ENCODE peak calls at places on chromosomes 7 and 10, in eight cellular contexts. T is IMR-90; Q is H54; S is CD4-positive, CD25-positive, alpha-beta regulatory T cell; W is activated effector memory CD4-positive, alpha-beta T cell treated with anti-CD3 and anti-CD28 coated beads, Interleukin-2, amount 50 U/mL, for 16 hours; O is CD8-positive, alpha-beta T cell; Z is stimulated activated naive B cell treated with anti-CD40 and anti-IgM and Interleukin-4, amounts not matched to agents 10 μg/mL and 1 μg/mL and 100 μg/mL, for 72 hours; B is tibial artery. J is an unnamed sample.

GRCh38 chr10:61021926-61022325 is 77.9 kb upstream of the RHOBTB1 start:
- DNase-seq in T (no peak), Q (no peak), S (no peak), W (no peak), O (no peak), Z (no peak), B (no peak), J (no peak)

GRCh38 chr7:116449950-116450349 is 49.6 kb upstream of the CAV2 start:
- DNase-seq in T (no peak), Q (no peak), S (no peak), W (no peak), O (no peak), Z (no peak), B (no peak), J (no peak)

GRCh38 chr7:157501576-157501975 is 164.8 kb downstream of the DNAJB6 start:
- DNase-seq in T (no peak), Q (no peak), S (no peak), W (peak; percentile 84), O (no peak), Z (no peak), B (no peak), J (peak; percentile 75)

GRCh38 chr7:36287371-36288241 is 102.1 kb upstream of the ANLN start:
- DNase-seq in T (no peak), Q (no peak), S (peak; percentile 68), W (peak; percentile 78), O (no peak), Z (peak; percentile 57), B (no peak), J (no peak)

GRCh38 chr7:28155019-28155660 is 25.5 kb downstream of the JAZF1 start:
- DNase-seq in T (no peak), Q (no peak), S (peak; percentile 28), W (no peak), O (no peak), Z (peak; percentile 51), B (no peak), J (no peak)

GRCh38 chr10:13672505-13672904 is 85.7 kb downstream of the PRPF18 start:
- DNase-seq in T (no peak), Q (no peak), S (no peak), W (no peak), O (no peak), Z (no peak), B (no peak), J (no peak)

GRCh38 chr7:922334-923107 is 32.0 kb downstream of the ADAP1 start:
- DNase-seq in T (no peak), Q (no peak), S (peak; percentile 26), W (peak; percentile 79), O (no peak), Z (no peak), B (peak; percentile 12), J (no peak)

GRCh38 chr10:59903871-59904270 is 2.5 kb downstream of the CCDC6 start:
- DNase-seq in T (peak; percentile 22), Q (no peak), S (no peak), W (no peak), O (no peak), Z (no peak), B (no peak), J (no peak)

GRCh38 chr10:113407218-113407617 is 145.6 kb upstream of the HABP2 start:
- DNase-seq in T (no peak), Q (no peak), S (no peak), W (no peak), O (no peak), Z (no peak), B (no peak), J (no peak)

GRCh38 chr10:58516118-58516517 is 3.4 kb downstream of the BICC1 start:
- DNase-seq in T (no peak), Q (no peak), S (no peak), W (no peak), O (no peak), Z (no peak), B (no peak), J (no peak)

GRCh38 chr10:24617771-24618396 is 105.8 kb downstream of the ARHGAP21 start:
- DNase-seq in T (peak; percentile 31), Q (peak; percentile 13), S (peak; percentile 50), W (peak; percentile 80), O (no peak), Z (no peak), B (peak; percentile 36), J (peak; percentile 90)

GRCh38 chr7:539731-540411 is 20.2 kb upstream of the PDGFA start:
- DNase-seq in T (peak; percentile 49), Q (peak; percentile 98), S (no peak), W (no peak), O (no peak), Z (no peak), B (no peak), J (no peak)

GRCh38 chr7:11726251-11727155 is 105.5 kb downstream of the THSD7A start:
- DNase-seq in T (peak; percentile 9), Q (no peak), S (no peak), W (no peak), O (no peak), Z (no peak), B (peak; percentile 27), J (peak; percentile 25)

GRCh38 chr10:77159538-77160110 is 478.0 kb downstream of the KCNMA1 start:
- DNase-seq in T (peak; percentile 42), Q (no peak), S (no peak), W (no peak), O (no peak), Z (no peak), B (no peak), J (no peak)

GRCh38 chr7:41984888-41985287 is 252.1 kb downstream of the GLI3 start:
- DNase-seq in T (peak; percentile 79), Q (peak; percentile 61), S (no peak), W (no peak), O (no peak), Z (no peak), B (no peak), J (no peak)

GRCh38 chr7:7236041-7236440 is 53.7 kb downstream of the C1GALT1 start:
- DNase-seq in T (no peak), Q (no peak), S (no peak), W (no peak), O (no peak), Z (no peak), B (no peak), J (no peak)

GRCh38 chr7:90771281-90771680 is 175.2 kb downstream of the CDK14 start:
- DNase-seq in T (peak; percentile 61), Q (no peak), S (no peak), W (no peak), O (no peak), Z (no peak), B (no peak), J (no peak)

GRCh38 chr7:1912472-1913289 is 242.6 kb downstream of the ELFN1 start:
- DNase-seq in T (peak; percentile 92), Q (peak; percentile 75), S (no peak), W (no peak), O (no peak), Z (no peak), B (no peak), J (peak; percentile 78)

GRCh38 chr7:745431-745980 is 18.4 kb upstream of the PRKAR1B start:
- DNase-seq in T (no peak), Q (no peak), S (no peak), W (peak; percentile 39), O (no peak), Z (no peak), B (no peak), J (no peak)

GRCh38 chr10:3068968-3069737 is 1.8 kb downstream of the PFKP start:
- DNase-seq in T (peak; percentile 27), Q (peak; percentile 17), S (peak; percentile 31), W (peak; percentile 75), O (no peak), Z (no peak), B (no peak), J (no peak)

GRCh38 chr7:44793919-44794715 is 2.4 kb upstream of the PPIA start:
- DNase-seq in T (peak; percentile 33), Q (no peak), S (no peak), W (no peak), O (no peak), Z (no peak), B (no peak), J (no peak)

GRCh38 chr7:139842414-139843210 is 13.5 kb downstream of the TBXAS1 start:
- DNase-seq in T (peak; percentile 62), Q (no peak), S (no peak), W (no peak), O (no peak), Z (no peak), B (no peak), J (no peak)

GRCh38 chr10:68208424-68209042 is 23.4 kb downstream of the ATOH7 start:
- DNase-seq in T (peak; percentile 79), Q (peak; percentile 57), S (peak; percentile 15), W (no peak), O (no peak), Z (no peak), B (no peak), J (peak; percentile 57)

GRCh38 chr10:114340816-114341215 is 63.5 kb downstream of the AFAP1L2 start:
- DNase-seq in T (no peak), Q (no peak), S (no peak), W (no peak), O (no peak), Z (no peak), B (no peak), J (no peak)

GRCh38 chr10:109887776-109888175 is 35.5 kb downstream of the XPNPEP1 start:
- DNase-seq in T (no peak), Q (no peak), S (no peak), W (no peak), O (no peak), Z (no peak), B (no peak), J (no peak)

GRCh38 chr10:132281915-132282666 is 25.7 kb downstream of the STK32C start:
- DNase-seq in T (no peak), Q (no peak), S (no peak), W (no peak), O (no peak), Z (no peak), B (no peak), J (peak; percentile 54)

GRCh38 chr10:43965033-43965917 is 316.6 kb upstream of the ZNF32 start:
- DNase-seq in T (peak; percentile 26), Q (no peak), S (no peak), W (no peak), O (no peak), Z (no peak), B (peak; percentile 56), J (no peak)

GRCh38 chr10:130440494-130440893 is 304.3 kb downstream of the GLRX3 start:
- DNase-seq in T (no peak), Q (no peak), S (no peak), W (no peak), O (no peak), Z (no peak), B (no peak), J (no peak)

GRCh38 chr10:83225781-83226180 is 913.5 kb upstream of the GHITM start:
- DNase-seq in T (no peak), Q (no peak), S (no peak), W (no peak), O (no peak), Z (no peak), B (no peak), J (no peak)

J was measured in posterior cingulate gyrus.